ENCODE peak calls at places on chromosomes 3 and 15, in eight cellular contexts. R is stimulated activated naive CD8-positive, alpha-beta T cell treated with anti-CD3 and anti-CD28 coated beads, Interleukin-15, amount 100 ng/mL, for 72 hours; A is G401; C is WTC11; I is stromal cell of bone marrow; U is A549; B is RWPE1; L is stimulated activated naive CD4-positive, alpha-beta T cell treated with Interleukin-2 at 50 U/mL for 16 hours. E is an unnamed sample.

GRCh38 chr3:176906046-176906905 is 291.0 kb downstream of the TBL1XR1 start:
- DNase-seq in U (peak), C (no peak), L (no peak), A (peak), I (no peak), R (no peak), B (no peak), E (no peak)

GRCh38 chr3:19937459-19938362 is 3.7 kb upstream of the EFHB start:
- DNase-seq in U (no peak), A (no peak), L (no peak), C (no peak), B (no peak), I (no peak), R (no peak), E (no peak)

GRCh38 chr15:45393851-45394250 is 15.5 kb upstream of the GATM start:
- DNase-seq in U (peak), R (no peak), L (no peak), I (no peak), B (no peak), A (peak), C (peak), E (no peak)

GRCh38 chr3:39127907-39128303 is 20.4 kb downstream of the TTC21A start:
- DNase-seq in I (no peak), U (no peak), L (no peak), C (no peak), R (no peak), A (no peak), B (no peak), E (no peak)

GRCh38 chr15:94532226-94532625 is 300.9 kb downstream of the MCTP2 start:
- DNase-seq in R (no peak), C (no peak), I (no peak), U (no peak), B (no peak), A (no peak), L (no peak), E (no peak)

GRCh38 chr3:148146947-148147346 is 550.8 kb upstream of the AGTR1 start:
- DNase-seq in U (no peak), L (no peak), C (no peak), B (peak), I (peak), A (no peak), R (no peak), E (no peak)

GRCh38 chr15:83284563-83285283 is at the start of gene BNC1:
- DNase-seq in C (peak), R (peak), L (no peak), U (no peak), A (no peak), B (peak), I (no peak), E (no peak)

GRCh38 chr15:50970524-50970923 is 62.0 kb downstream of the AP4E1 start:
- DNase-seq in I (no peak), R (no peak), C (no peak), B (no peak), U (no peak), A (no peak), L (no peak), E (no peak)

GRCh38 chr3:102451556-102451955 is 16.7 kb downstream of the ZPLD1 start:
- DNase-seq in I (no peak), R (no peak), C (no peak), U (no peak), A (no peak), B (no peak), L (no peak), E (no peak)

GRCh38 chr3:126320517-126321293 is 36.5 kb downstream of the KLF15 start:
- DNase-seq in U (no peak), L (no peak), C (no peak), I (no peak), B (no peak), A (no peak), R (no peak), E (no peak)

GRCh38 chr3:32577174-32577573 is 6.5 kb upstream of the DYNC1LI1 start:
- DNase-seq in C (no peak), A (no peak), U (no peak), I (no peak), L (no peak), B (no peak), R (no peak), E (no peak)

GRCh38 chr3:85476891-85477495 is 518.2 kb downstream of the CADM2 start:
- DNase-seq in B (no peak), L (no peak), U (no peak), A (peak), C (no peak), R (no peak), I (no peak), E (no peak)

GRCh38 chr15:40314723-40315276 is 7.1 kb upstream of the PLCB2 start:
- DNase-seq in C (no peak), U (no peak), R (no peak), B (peak), I (peak), L (no peak), A (no peak), E (no peak)

E was measured in GM19239.